ENCODE peak calls at places on chromosomes 12 and 14, in ten cellular contexts. P is endothelial cell of umbilical vein, S is GM23338, D is breast epithelium, Y is GM12878, R is stomach, V is transverse colon, L is esophagus muscularis mucosa, B is HepG2, O is suprapubic skin. C is an unnamed sample. For H3K4me1, the result is how much of the 10 kb centered on the place peaks cover.

GRCh38 chr12:89765959-89766824 is 57.6 kb upstream of the ATP2B1 start:
- DNase-seq in P (no peak), S (no peak), D (no peak), Y (no peak), R (no peak), V (no peak), L (no peak), B (no peak), O (no peak), C (no peak)

GRCh38 chr12:116538076-116538591 is 21.0 kb upstream of the MAP1LC3B2 start:
- DNase-seq in P (no peak), S (no peak), D (no peak), Y (peak), R (no peak), V (no peak), L (no peak), B (no peak), O (no peak), C (no peak)

GRCh38 chr12:109134186-109134917 is 18.0 kb downstream of the ACACB start:
- DNase-seq in P (no peak), S (peak), D (no peak), Y (no peak), R (peak), V (no peak), L (no peak), B (no peak), O (peak), C (no peak)

GRCh38 chr12:97301576-97301975 is 161.0 kb upstream of the RMST start:
- DNase-seq in P (no peak), S (no peak), D (no peak), Y (no peak), R (no peak), V (no peak), L (no peak), B (no peak), O (no peak), C (no peak)

GRCh38 chr14:64634558-64634957 is 69.7 kb upstream of the PLEKHG3 start:
- DNase-seq in P (peak), S (no peak), D (no peak), Y (no peak), R (no peak), V (no peak), L (no peak), B (no peak), O (no peak), C (no peak)

GRCh38 chr12:46562625-46563228 is 190.2 kb upstream of the SLC38A2 start:
- DNase-seq in P (peak), S (no peak), D (no peak), Y (no peak), R (no peak), V (no peak), L (no peak), B (peak), O (no peak), C (no peak)

GRCh38 chr14:56173360-56173922 is 55.2 kb downstream of the PELI2 start:
- DNase-seq in P (no peak), S (no peak), D (no peak), Y (no peak), R (no peak), V (no peak), L (no peak), B (no peak), O (no peak), C (no peak)

GRCh38 chr14:100583245-100583644 is 4.0 kb downstream of the BEGAIN start:
- DNase-seq in P (no peak), S (no peak), D (no peak), Y (no peak), R (no peak), V (no peak), L (no peak), B (no peak), O (no peak), C (no peak)

GRCh38 chr14:38108681-38109080 is 99.0 kb upstream of the SSTR1 start:
- DNase-seq in P (no peak), S (no peak), D (no peak), Y (no peak), R (no peak), V (no peak), L (no peak), B (no peak), O (no peak), C (no peak)

GRCh38 chr14:88424573-88424972 is 39.1 kb downstream of the SPATA7 start:
- DNase-seq in P (no peak), S (no peak), D (no peak), Y (no peak), R (no peak), V (no peak), L (no peak), B (no peak), O (no peak), C (no peak)

GRCh38 chr12:17778242-17778641 is 311.8 kb downstream of the RERGL start:
- DNase-seq in P (no peak), S (no peak), D (no peak), Y (no peak), R (no peak), V (no peak), L (no peak), B (no peak), O (no peak), C (no peak)

GRCh38 chr12:111455448-111456320 is 50.0 kb downstream of the SH2B3 start:
- DNase-seq in P (no peak), S (no peak), D (no peak), Y (no peak), R (no peak), V (no peak), L (peak), B (no peak), O (no peak), C (no peak)

GRCh38 chr12:9392842-9393241 is 184.6 kb upstream of the PZP start:
- DNase-seq in P (no peak), S (no peak), D (no peak), Y (no peak), R (no peak), V (no peak), L (no peak), B (no peak), O (no peak), C (no peak)

GRCh38 chr14:61176686-61177085 is 104.5 kb downstream of the TMEM30B start:
- DNase-seq in P (no peak), S (no peak), D (no peak), Y (no peak), R (no peak), V (no peak), L (no peak), B (no peak), O (no peak), C (no peak)

GRCh38 chr12:93740721-93741120 is 63.5 kb downstream of the CRADD start:
- DNase-seq in P (no peak), S (peak), D (no peak), Y (no peak), R (no peak), V (no peak), L (no peak), B (no peak), O (no peak), C (no peak)

GRCh38 chr12:54411398-54412241 is 7.4 kb downstream of the ITGA5 start:
- DNase-seq in P (peak), S (peak), D (no peak), Y (no peak), R (peak), V (peak), L (peak), B (no peak), O (peak), C (no peak)

GRCh38 chr12:31728289-31728916 is 418 bp downstream of the AMN1 start:
- DNase-seq in P (no peak), S (peak), D (no peak), Y (no peak), R (peak), V (peak), L (no peak), B (no peak), O (peak), C (no peak)

GRCh38 chr12:92107621-92108131 is 38.0 kb downstream of the BTG1 start:
- DNase-seq in P (no peak), S (peak), D (no peak), Y (no peak), R (no peak), V (no peak), L (no peak), B (no peak), O (no peak), C (no peak)

GRCh38 chr14:92524603-92525185 is 11.1 kb downstream of the RIN3 start:
- DNase-seq in P (no peak), S (no peak), D (no peak), Y (no peak), R (no peak), V (no peak), L (no peak), B (no peak), O (no peak), C (no peak)

GRCh38 chr12:47808049-47808448 is 11.7 kb downstream of the HDAC7 start:
- DNase-seq in P (peak), S (peak), D (no peak), Y (peak), R (no peak), V (peak), L (no peak), B (no peak), O (peak), C (no peak)

GRCh38 chr14:99191663-99192621 is 80.1 kb downstream of the BCL11B start:
- DNase-seq in P (peak), S (no peak), D (peak), Y (no peak), R (peak), V (peak), L (no peak), B (no peak), O (no peak), C (no peak)

GRCh38 chr12:22684526-22685118 is 59.7 kb downstream of the ETNK1 start:
- DNase-seq in P (peak), S (peak), D (no peak), Y (peak), R (no peak), V (no peak), L (no peak), B (peak), O (no peak), C (no peak)

GRCh38 chr14:91352696-91353692 is 64.6 kb downstream of the CCDC88C start:
- DNase-seq in P (no peak), S (no peak), D (no peak), Y (no peak), R (no peak), V (no peak), L (no peak), B (no peak), O (no peak), C (no peak)

GRCh38 chr14:83044001-83044400 is 1510.3 kb upstream of the SEL1L start:
- DNase-seq in P (no peak), S (no peak), D (no peak), Y (no peak), R (no peak), V (no peak), L (no peak), B (no peak), O (no peak), C (no peak)

GRCh38 chr14:53331247-53331646 is 178.1 kb upstream of the DDHD1 start:
- DNase-seq in P (no peak), S (no peak), D (no peak), Y (no peak), R (no peak), V (no peak), L (no peak), B (no peak), O (no peak), C (no peak)

GRCh38 chr14:76867536-76868452 is 41.6 kb downstream of the LRRC74A start:
- DNase-seq in P (no peak), S (no peak), D (no peak), Y (no peak), R (peak), V (peak), L (no peak), B (no peak), O (no peak), C (no peak)

GRCh38 chr12:20486233-20486632 is 117.9 kb downstream of the PDE3A start:
- DNase-seq in P (no peak), S (peak), D (no peak), Y (no peak), R (no peak), V (no peak), L (no peak), B (no peak), O (no peak), C (no peak)

GRCh38 chr12:55067701-55068100 is 47.9 kb downstream of the NEUROD4 start:
- DNase-seq in P (no peak), S (no peak), D (no peak), Y (no peak), R (no peak), V (no peak), L (no peak), B (no peak), O (no peak), C (no peak)

GRCh38 chr14:103206023-103206481 is 82.8 kb downstream of the TNFAIP2 start:
- DNase-seq in P (no peak), S (no peak), D (no peak), Y (no peak), R (no peak), V (no peak), L (no peak), B (no peak), O (peak), C (no peak)

GRCh38 chr12:74963867-74964331 is 245.7 kb downstream of the KCNC2 start:
- DNase-seq in P (no peak), S (no peak), D (no peak), Y (no peak), R (no peak), V (no peak), L (no peak), B (peak), O (no peak), C (no peak)

GRCh38 chr12:109253913-109254544 is 55.1 kb downstream of the FOXN4 start:
- DNase-seq in P (no peak), S (peak), D (no peak), Y (no peak), R (no peak), V (no peak), L (no peak), B (no peak), O (no peak), C (no peak)

GRCh38 chr12:77190022-77190421 is 124.7 kb upstream of the E2F7 start:
- DNase-seq in P (no peak), S (no peak), D (no peak), Y (no peak), R (no peak), V (no peak), L (no peak), B (no peak), O (no peak), C (no peak)

GRCh38 chr12:123571343-123571813 is 13.0 kb upstream of the TMED2 start:
- DNase-seq in P (no peak), S (peak), D (no peak), Y (no peak), R (peak), V (peak), L (no peak), B (peak), O (peak), C (no peak)

GRCh38 chr14:99674064-99674650 is 9.9 kb upstream of the CYP46A1 start:
- DNase-seq in P (no peak), S (no peak), D (no peak), Y (no peak), R (no peak), V (no peak), L (no peak), B (no peak), O (no peak), C (no peak)

GRCh38 chr12:14900521-14901227 is 15.0 kb upstream of the MGP start:
- DNase-seq in P (no peak), S (no peak), D (no peak), Y (no peak), R (no peak), V (no peak), L (no peak), B (no peak), O (no peak), C (no peak)

GRCh38 chr12:19236656-19237055 is 107.1 kb downstream of the PLEKHA5 start:
- DNase-seq in P (no peak), S (no peak), D (no peak), Y (no peak), R (no peak), V (no peak), L (no peak), B (no peak), O (no peak), C (no peak)

GRCh38 chr12:6863586-6864321 is 3.6 kb upstream of the TPI1 start:
- DNase-seq in P (no peak), S (no peak), D (no peak), Y (no peak), R (no peak), V (no peak), L (no peak), B (no peak), O (no peak), C (no peak)

GRCh38 chr12:105409881-105410471 is 79.5 kb downstream of the C12orf75 start:
- DNase-seq in P (peak), S (no peak), D (no peak), Y (no peak), R (peak), V (no peak), L (no peak), B (no peak), O (peak), C (no peak)
- TF ChIP-seq POLR2AphosphoS5 in P (peak), S (no peak), D (peak), Y (no peak), R (no peak), V (no peak), L (peak), B (no peak), O (no peak), C (no peak)

GRCh38 chr12:49983892-49984291 is 11.1 kb downstream of the AQP6 start:
- DNase-seq in P (peak), S (no peak), D (no peak), Y (no peak), R (no peak), V (no peak), L (no peak), B (no peak), O (no peak), C (no peak)
- TF ChIP-seq CTCF in P (no peak), S (no peak), D (no peak), Y (no peak), R (no peak), V (no peak), L (no peak), B (no peak), O (no peak), C (no peak)

DNA sequence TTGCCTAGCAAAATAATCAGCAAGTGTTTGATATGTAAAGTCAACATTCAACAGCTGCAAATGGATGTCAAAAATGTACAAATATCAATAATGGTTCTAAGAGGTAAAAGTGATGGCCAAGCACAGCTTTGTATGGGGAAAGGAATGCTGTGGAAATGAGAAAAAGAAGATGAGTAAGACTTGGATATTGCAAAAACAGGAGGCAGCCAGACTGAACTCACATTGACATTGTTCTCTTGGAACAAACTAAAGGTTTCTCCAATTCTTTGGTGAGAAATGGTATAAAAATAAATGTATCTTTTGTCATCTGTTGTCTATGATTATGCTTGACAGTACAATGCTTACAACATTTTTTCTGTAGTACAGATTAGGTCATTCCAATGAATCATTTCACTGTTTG is 465.8 kb downstream of the NOVA1 start:
- DNase-seq in P (peak), S (no peak), D (no peak), Y (no peak), R (no peak), V (no peak), L (no peak), B (no peak), O (no peak), C (no peak)
- H3K4me1 ChIP-seq in P (under half), S (under half), D (under half), Y (under half), R (under half), V (under half), L (under half), B (under half), O (under half), C (under half)

GRCh38 chr14:63328787-63329737 is 10.3 kb upstream of the GPHB5 start:
- DNase-seq in P (no peak), S (no peak), D (no peak), Y (no peak), R (no peak), V (no peak), L (no peak), B (no peak), O (no peak), C (no peak)
- TF ChIP-seq POLR2AphosphoS5 in P (no peak), S (no peak), D (no peak), Y (no peak), R (no peak), V (no peak), L (no peak), B (no peak), O (no peak), C (no peak)

GRCh38 chr12:103840399-103840880 is 594 bp downstream of the NT5DC3 start:
- DNase-seq in P (peak), S (no peak), D (no peak), Y (no peak), R (no peak), V (peak), L (no peak), B (no peak), O (no peak), C (no peak)

GRCh38 chr12:103838254-103838914 is 2.6 kb downstream of the NT5DC3 start:
- DNase-seq in P (no peak), S (no peak), D (no peak), Y (no peak), R (no peak), V (no peak), L (no peak), B (peak), O (no peak), C (no peak)

GRCh38 chr12:103840881-103841689 is at the start of gene NT5DC3:
- DNase-seq in P (peak), S (peak), D (peak), Y (peak), R (peak), V (peak), L (peak), B (peak), O (peak), C (no peak)

GRCh38 chr12:103839103-103839502 is 1.9 kb downstream of the NT5DC3 start:
- DNase-seq in P (no peak), S (no peak), D (no peak), Y (no peak), R (no peak), V (no peak), L (no peak), B (peak), O (no peak), C (no peak)

GRCh38 chr12:103839893-103840292 is 1.1 kb downstream of the NT5DC3 start:
- DNase-seq in P (no peak), S (no peak), D (no peak), Y (no peak), R (no peak), V (no peak), L (no peak), B (no peak), O (no peak), C (no peak)
- TF ChIP-seq CTCF in P (no peak), S (no peak), D (no peak), Y (no peak), R (no peak), V (no peak), L (no peak), B (no peak), O (no peak), C (no peak)

GRCh38 chr12:59938190-59938962 is 342.5 kb downstream of the SLC16A7 start:
- DNase-seq in P (no peak), S (peak), D (no peak), Y (no peak), R (no peak), V (no peak), L (no peak), B (no peak), O (no peak), C (no peak)
- H3K4me1 ChIP-seq in P (under half), S (under half), D (under half), Y (under half), R (under half), V (under half), L (under half), B (under half), O (under half), C (under half)

DNA sequence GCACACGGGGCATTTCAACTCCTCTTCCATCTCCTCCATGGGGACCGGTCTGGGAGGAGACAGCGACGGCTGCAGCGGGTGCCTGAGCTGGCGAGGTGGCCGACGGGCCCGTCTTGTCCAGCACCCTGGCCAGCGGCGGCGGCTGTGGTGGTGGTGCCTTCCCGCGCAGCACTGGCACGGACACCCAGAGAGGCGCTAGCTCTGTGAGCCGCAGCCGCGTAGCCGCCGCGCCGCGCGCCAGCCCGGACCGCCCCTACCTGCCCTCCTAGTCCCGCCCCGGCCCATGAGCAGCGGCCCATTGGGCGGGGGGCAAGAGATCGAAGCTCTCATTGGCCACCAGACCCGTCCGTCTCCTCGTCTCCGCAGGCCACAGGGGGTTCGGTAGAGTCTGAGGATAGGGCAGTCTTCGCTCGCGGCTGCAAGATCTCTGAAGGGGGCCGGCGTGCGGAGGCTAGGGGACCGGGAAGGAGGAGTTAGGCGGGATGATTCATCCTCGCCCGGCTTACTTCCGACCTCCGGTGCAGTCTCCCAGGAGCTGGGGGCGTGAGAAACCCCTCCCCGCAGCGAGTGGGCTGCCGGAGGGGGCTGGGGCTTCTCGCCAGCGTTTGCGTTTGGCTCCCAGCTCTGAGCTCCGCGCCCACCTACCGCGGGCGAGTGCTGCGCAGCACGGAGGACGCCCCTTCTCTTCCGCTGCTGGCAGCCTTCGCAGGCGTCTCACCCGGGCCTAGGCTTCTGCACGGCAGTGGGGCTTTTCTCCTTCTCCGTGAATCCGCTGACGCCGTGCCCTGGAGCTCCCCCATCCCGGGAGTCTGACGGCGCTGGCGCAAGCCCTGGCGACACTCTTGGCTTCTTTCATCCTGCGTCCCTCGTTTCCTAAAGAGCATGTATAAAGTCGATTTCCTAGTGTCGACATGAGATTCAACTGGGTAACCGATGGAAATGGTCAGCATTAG is at the start of gene TRIM9:
- DNase-seq in P (peak), S (peak), D (peak), Y (peak), R (peak), V (peak), L (peak), B (peak), O (peak), C (peak)
- TF ChIP-seq POLR2AphosphoS5 in P (no peak), S (peak), D (no peak), Y (no peak), R (peak), V (peak), L (peak), B (no peak), O (no peak), C (peak)